ENCODE peak calls at places on chromosomes 6 and 20, in four cellular contexts. Y, M, F and B are unnamed samples.

GRCh38 chr6:30888472-30889137 is 4.3 kb downstream of the DDR1 start:
- DNase-seq in Y (peak; percentile 15), F (peak; percentile 58), M (no peak), B (peak; percentile 16)

GRCh38 chr6:107345398-107345797 is 114.0 kb downstream of the PDSS2 start:
- DNase-seq in F (no peak), Y (no peak), M (no peak), B (no peak)

GRCh38 chr20:21615617-21616080 is 89.8 kb upstream of the PAX1 start:
- DNase-seq in M (peak; percentile 87), Y (peak; percentile 71), F (peak; percentile 29), B (peak; percentile 77)

GRCh38 chr6:78089551-78089950 is 436.7 kb downstream of the MEI4 start:
- DNase-seq in Y (no peak), M (no peak), F (no peak), B (no peak)

GRCh38 chr20:49906101-49906604 is 9.2 kb downstream of the SPATA2 start:
- DNase-seq in F (no peak), Y (no peak), M (no peak), B (no peak)

GRCh38 chr6:126372626-126373025 is 32.7 kb downstream of the CENPW start:
- DNase-seq in Y (no peak), M (no peak), F (peak; percentile 21), B (no peak)

GRCh38 chr20:63740501-63741353 is 1.2 kb downstream of the SLC2A4RG start:
- DNase-seq in F (peak; percentile 86), M (peak; percentile 86), Y (peak; percentile 88), B (peak; percentile 83)

GRCh38 chr20:47231382-47232042 is 125.0 kb downstream of the ZMYND8 start:
- DNase-seq in M (no peak), Y (no peak), F (peak; percentile 92), B (no peak)

GRCh38 chr6:26475823-26476729 is 18.3 kb downstream of the BTN2A1 start:
- DNase-seq in F (peak; percentile 27), M (no peak), Y (peak; percentile 27), B (peak; percentile 48)

GRCh38 chr6:411402-412145 is 20.0 kb downstream of the IRF4 start:
- DNase-seq in F (no peak), Y (no peak), M (no peak), B (no peak)

GRCh38 chr6:41426438-41426851 is 91.0 kb downstream of the NCR2 start:
- DNase-seq in M (peak; percentile 72), Y (peak; percentile 72), F (no peak), B (peak; percentile 65)

GRCh38 chr20:41330343-41330720 is 10.3 kb upstream of the LPIN3 start:
- DNase-seq in Y (peak; percentile 73), F (peak; percentile 51), M (no peak), B (no peak)

GRCh38 chr6:126625019-126625418 is 285.1 kb downstream of the CENPW start:
- DNase-seq in F (peak; percentile 31), Y (peak; percentile 70), M (peak; percentile 58), B (no peak)

GRCh38 chr6:135576055-135576454 is 78.5 kb upstream of the AHI1 start:
- DNase-seq in Y (no peak), F (peak; percentile 80), M (no peak), B (no peak)

GRCh38 chr6:81969814-81970213 is 217.3 kb upstream of the TENT5A start:
- DNase-seq in Y (peak; percentile 49), F (no peak), M (peak; percentile 62), B (peak; percentile 56)

GRCh38 chr6:147366290-147366689 is 142.2 kb upstream of the SAMD5 start:
- DNase-seq in M (no peak), F (no peak), Y (peak; percentile 27), B (no peak)

GRCh38 chr6:111872521-111873177 is 603 bp downstream of the FYN start:
- DNase-seq in F (peak; percentile 30), Y (peak; percentile 25), M (peak; percentile 82), B (peak; percentile 49)

GRCh38 chr20:56554869-56555268 is 21.8 kb downstream of the FAM209B start:
- DNase-seq in F (peak; percentile 90), M (no peak), Y (peak; percentile 64), B (peak; percentile 40)

GRCh38 chr20:6120491-6120988 is 2.3 kb downstream of the FERMT1 start:
- DNase-seq in Y (no peak), F (no peak), M (no peak), B (no peak)

GRCh38 chr6:166692723-166693302 is 65.8 kb upstream of the RPS6KA2 start:
- DNase-seq in F (no peak), M (no peak), Y (no peak), B (no peak)

GRCh38 chr20:61972910-61973508 is 92.7 kb downstream of the TAF4 start:
- DNase-seq in F (no peak), Y (no peak), M (no peak), B (no peak)

GRCh38 chr20:40686434-40686882 is 2.6 kb downstream of the MAFB start:
- DNase-seq in Y (no peak), M (peak; percentile 54), F (no peak), B (no peak)

GRCh38 chr6:107794771-107795170 is 29.3 kb downstream of the SCML4 start:
- DNase-seq in M (peak; percentile 10), F (no peak), Y (no peak), B (no peak)

GRCh38 chr20:8583209-8584106 is 451.4 kb downstream of the PLCB1 start:
- DNase-seq in F (peak; percentile 17), Y (peak; percentile 16), M (no peak), B (no peak)

GRCh38 chr6:160943997-160944396 is 47.6 kb upstream of the MAP3K4 start:
- DNase-seq in M (no peak), F (no peak), Y (no peak), B (no peak)

GRCh38 chr20:51767867-51768758 is at the start of gene ATP9A:
- DNase-seq in F (peak; percentile 31), Y (peak; percentile 30), M (peak; percentile 61), B (no peak)

GRCh38 chr20:53940356-53940694 is 130.1 kb downstream of the BCAS1 start:
- DNase-seq in M (peak; percentile 40), Y (no peak), F (no peak), B (no peak)

GRCh38 chr6:63636516-63636968 is 940 bp downstream of the PHF3 start:
- DNase-seq in F (peak; percentile 19), Y (peak; percentile 79), M (no peak), B (peak; percentile 45)

GRCh38 chr20:37471741-37472235 is 49.3 kb upstream of the NNAT start:
- DNase-seq in M (no peak), Y (peak; percentile 11), F (no peak), B (no peak)

GRCh38 chr20:39993737-39994136 is 695.3 kb downstream of the MAFB start:
- DNase-seq in M (no peak), Y (no peak), F (no peak), B (no peak)

GRCh38 chr6:15299430-15300131 is 53.7 kb downstream of the JARID2 start:
- DNase-seq in M (peak; percentile 45), Y (no peak), F (peak; percentile 46), B (no peak)

GRCh38 chr6:15301179-15302006 is 55.5 kb downstream of the JARID2 start:
- DNase-seq in M (no peak), Y (no peak), F (no peak), B (no peak)

GRCh38 chr6:15296249-15296648 is 50.4 kb downstream of the JARID2 start:
- DNase-seq in Y (no peak), M (no peak), F (no peak), B (no peak)

GRCh38 chr6:15296735-15297134 is 50.9 kb downstream of the JARID2 start:
- DNase-seq in Y (peak; percentile 47), F (no peak), M (peak; percentile 40), B (no peak)

GRCh38 chr6:15297895-15298590 is 52.2 kb downstream of the JARID2 start:
- DNase-seq in M (peak; percentile 39), F (no peak), Y (peak; percentile 39), B (no peak)
- H3K4me1 ChIP-seq in M (peaks cover 13% of the 10 kb centered on the region), F (peaks cover 9% of the 10 kb centered on the region), Y (peaks cover 16% of the 10 kb centered on the region), B (peaks cover 13% of the 10 kb centered on the region)

DNA sequence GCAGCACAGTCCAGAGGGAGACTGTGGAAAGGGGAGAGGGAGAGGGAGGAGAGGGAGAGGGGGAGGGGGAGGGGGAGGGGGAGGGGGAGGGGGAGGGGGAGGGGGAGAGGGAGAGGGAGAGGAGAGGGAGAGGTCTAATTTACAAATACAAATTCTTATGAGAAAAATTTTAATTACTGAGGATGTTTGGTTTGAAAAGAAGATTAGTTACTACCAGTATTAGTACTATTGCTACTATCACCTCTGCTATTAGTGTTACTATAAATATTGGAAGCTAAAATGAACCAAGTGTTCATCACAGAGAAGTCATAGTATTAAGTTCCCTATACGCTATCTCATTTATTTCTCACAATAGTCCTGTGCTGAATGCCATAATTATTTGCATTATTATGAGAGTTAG is 14.3 kb upstream of the TSBP1 start:
- DNase-seq in M (no peak), Y (no peak), F (no peak), B (no peak)
- H4K5ac ChIP-seq in M (no peak overlapping the region), Y (no peak overlapping the region), F (no peak overlapping the region), B (no peak overlapping the region)

GRCh38 chr6:119133400-119133799 is 54.9 kb upstream of the FAM184A start:
- DNase-seq in Y (no peak), F (no peak), M (no peak), B (no peak)
- H3K4me1 ChIP-seq in Y (peaks cover 5% of the 10 kb centered on the region), F (peaks cover 5% of the 10 kb centered on the region), M (peaks cover 3% of the 10 kb centered on the region), B (no peaks in the 10 kb centered on the region)

DNA sequence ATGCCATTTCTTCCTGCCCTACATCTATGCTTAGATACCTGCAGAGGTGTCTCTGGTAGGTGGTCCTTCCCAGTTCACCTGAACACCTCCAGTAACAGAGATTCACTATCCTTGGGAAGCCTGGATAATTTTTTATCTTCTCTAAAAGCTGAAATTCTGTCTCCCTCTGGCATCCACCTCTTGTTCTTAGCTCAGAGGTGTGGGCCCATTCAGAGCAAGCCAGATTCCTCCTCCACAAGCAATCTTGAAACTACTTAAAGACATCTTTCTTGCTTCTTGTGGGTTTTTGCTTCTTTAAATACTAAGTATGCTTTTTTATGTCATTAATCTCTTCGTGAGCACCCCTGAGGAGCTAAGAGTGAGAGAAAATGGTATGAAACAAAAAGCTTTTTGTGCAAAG is 10.4 kb upstream of the SNRPB2 start:
- DNase-seq in M (no peak), Y (no peak), F (no peak), B (no peak)
- H4K5ac ChIP-seq in M (no peak overlapping the region), Y (no peak overlapping the region), F (no peak overlapping the region), B (no peak overlapping the region)

GRCh38 chr6:4472222-4472621 is 304.0 kb upstream of the CDYL start:
- DNase-seq in Y (no peak), M (no peak), F (no peak), B (no peak)

GRCh38 chr6:4478098-4478497 is 298.1 kb upstream of the CDYL start:
- DNase-seq in M (no peak), F (no peak), Y (no peak), B (no peak)

GRCh38 chr6:4472953-4473642 is 303.1 kb upstream of the CDYL start:
- DNase-seq in Y (no peak), M (no peak), F (no peak), B (no peak)

GRCh38 chr6:4470698-4471210 is 305.4 kb upstream of the CDYL start:
- DNase-seq in M (no peak), F (no peak), Y (no peak), B (peak; percentile 69)

GRCh38 chr6:4474810-4475209 is 301.4 kb upstream of the CDYL start:
- DNase-seq in M (no peak), Y (no peak), F (no peak), B (no peak)
- H3K4me1 ChIP-seq in M (peaks cover 13% of the 10 kb centered on the region), Y (no peaks in the 10 kb centered on the region), F (no peaks in the 10 kb centered on the region), B (peaks cover 2% of the 10 kb centered on the region)

DNA sequence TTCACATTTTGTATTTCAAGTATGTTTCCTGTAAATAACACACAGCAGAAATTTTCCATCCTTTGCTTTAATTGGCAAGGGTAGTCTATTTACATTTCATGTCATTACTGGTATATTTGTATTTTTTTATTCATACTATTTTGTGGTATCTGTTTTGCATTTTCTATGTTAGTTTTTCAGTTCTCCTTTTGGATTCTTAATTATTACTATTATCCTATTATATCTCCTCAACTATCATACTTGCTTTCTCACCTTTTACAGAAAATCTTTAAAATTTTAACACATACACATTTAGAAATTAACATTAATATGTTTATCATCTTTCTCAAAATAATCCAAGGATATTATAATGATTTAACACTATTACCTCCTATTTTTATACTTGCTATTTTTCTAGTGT is 918.3 kb upstream of the MAP3K7 start:
- DNase-seq in F (no peak), Y (no peak), M (no peak), B (no peak)
- H4K5ac ChIP-seq in F (no peak overlapping the region), Y (no peak overlapping the region), M (no peak overlapping the region), B (no peak overlapping the region)